ENCODE peak calls at places on chromosome 4, in six cellular contexts. T, S, L, O, U and P are unnamed samples.

GRCh38 chr4:3445111-3445820 is 3.5 kb downstream of the HGFAC start:
- DNase-seq in T (no peak), S (no peak), L (no peak), O (no peak), U (no peak), P (no peak)

GRCh38 chr4:187321741-187322140 is 598.1 kb upstream of the FAT1 start:
- DNase-seq in T (no peak), S (no peak), L (no peak), O (no peak), U (no peak), P (no peak)

GRCh38 chr4:3291969-3292570 is 751 bp upstream of the RGS12 start:
- DNase-seq in T (no peak), S (peak), L (peak), O (peak), U (peak), P (peak)

GRCh38 chr4:158002203-158002602 is 170.6 kb downstream of the GASK1B start:
- DNase-seq in T (no peak), S (no peak), L (no peak), O (no peak), U (no peak), P (no peak)

GRCh38 chr4:60884545-60884944 is 315.6 kb upstream of the ADGRL3 start:
- DNase-seq in T (no peak), S (no peak), L (no peak), O (no peak), U (no peak), P (no peak)

GRCh38 chr4:55386073-55386472 is 9.7 kb upstream of the TMEM165 start:
- DNase-seq in T (peak), S (peak), L (no peak), O (no peak), U (no peak), P (no peak)

GRCh38 chr4:48909697-48910096 is 3.1 kb upstream of the OCIAD2 start:
- DNase-seq in T (peak), S (peak), L (peak), O (no peak), U (peak), P (peak)

GRCh38 chr4:110860901-110861300 is 238.0 kb upstream of the PITX2 start:
- DNase-seq in T (no peak), S (no peak), L (no peak), O (no peak), U (no peak), P (no peak)

GRCh38 chr4:140693577-140693976 is 62.6 kb downstream of the TBC1D9 start:
- DNase-seq in T (peak), S (no peak), L (no peak), O (no peak), U (no peak), P (no peak)

GRCh38 chr4:60683357-60683756 is 516.8 kb upstream of the ADGRL3 start:
- DNase-seq in T (peak), S (no peak), L (no peak), O (no peak), U (no peak), P (no peak)

GRCh38 chr4:158850800-158851644 is 82.2 kb downstream of the FNIP2 start:
- DNase-seq in T (peak), S (peak), L (no peak), O (no peak), U (no peak), P (no peak)

GRCh38 chr4:55871299-55871800 is 17.9 kb downstream of the EXOC1 start:
- DNase-seq in T (no peak), S (no peak), L (no peak), O (no peak), U (no peak), P (no peak)

GRCh38 chr4:156694413-156694812 is 277.2 kb downstream of the PDGFC start:
- DNase-seq in T (no peak), S (no peak), L (no peak), O (no peak), U (no peak), P (no peak)

GRCh38 chr4:39544580-39545315 is 17.5 kb upstream of the UGDH start:
- DNase-seq in T (peak), S (no peak), L (no peak), O (no peak), U (no peak), P (no peak)

GRCh38 chr4:30385650-30386049 is 334.5 kb upstream of the PCDH7 start:
- DNase-seq in T (peak), S (peak), L (no peak), O (no peak), U (no peak), P (no peak)

GRCh38 chr4:101184668-101185067 is 162.7 kb downstream of the PPP3CA start:
- DNase-seq in T (no peak), S (no peak), L (no peak), O (no peak), U (no peak), P (no peak)

GRCh38 chr4:39668835-39669234 is 29.1 kb upstream of the UBE2K start:
- DNase-seq in T (no peak), S (no peak), L (no peak), O (no peak), U (no peak), P (no peak)

GRCh38 chr4:7802093-7802726 is 137.5 kb downstream of the AFAP1 start:
- DNase-seq in T (peak), S (peak), L (peak), O (peak), U (peak), P (peak)

GRCh38 chr4:112604590-112604989 is 32.1 kb downstream of the ZGRF1 start:
- DNase-seq in T (peak), S (peak), L (no peak), O (peak), U (no peak), P (peak)

GRCh38 chr4:19689511-19689910 is 562.2 kb upstream of the SLIT2 start:
- DNase-seq in T (peak), S (no peak), L (no peak), O (no peak), U (no peak), P (no peak)

GRCh38 chr4:84497220-84497834 is 1.8 kb downstream of the NKX6-1 start:
- DNase-seq in T (peak), S (no peak), L (no peak), O (no peak), U (no peak), P (no peak)

GRCh38 chr4:179145746-179146530 is 1703.7 kb upstream of the AGA start:
- DNase-seq in T (peak), S (no peak), L (no peak), O (no peak), U (no peak), P (no peak)

GRCh38 chr4:143035661-143036060 is 149.1 kb upstream of the USP38 start:
- DNase-seq in T (no peak), S (no peak), L (no peak), O (no peak), U (no peak), P (no peak)

GRCh38 chr4:38287090-38287843 is 327.1 kb downstream of the PTTG2 start:
- DNase-seq in T (no peak), S (no peak), L (no peak), O (no peak), U (no peak), P (no peak)

GRCh38 chr4:95392886-95393285 is 155.9 kb downstream of the UNC5C start:
- DNase-seq in T (no peak), S (no peak), L (no peak), O (no peak), U (no peak), P (no peak)

GRCh38 chr4:102055805-102056204 is 265.3 kb downstream of the BANK1 start:
- DNase-seq in T (no peak), S (no peak), L (no peak), O (no peak), U (no peak), P (no peak)

GRCh38 chr4:15001248-15001824 is 945 bp upstream of the CPEB2 start:
- DNase-seq in T (peak), S (peak), L (peak), O (peak), U (peak), P (peak)

GRCh38 chr4:163707873-163708272 is 213.4 kb downstream of the TMA16 start:
- DNase-seq in T (no peak), S (no peak), L (no peak), O (no peak), U (no peak), P (no peak)

GRCh38 chr4:128809477-128810330 is at the start of gene JADE1:
- DNase-seq in T (peak), S (peak), L (peak), O (peak), U (peak), P (peak)

GRCh38 chr4:128810331-128810870 is 901 bp downstream of the JADE1 start:
- DNase-seq in T (peak), S (peak), L (peak), O (peak), U (peak), P (peak)

GRCh38 chr4:128810871-128811570 is 1.5 kb downstream of the JADE1 start:
- DNase-seq in T (peak), S (peak), L (peak), O (peak), U (peak), P (peak)

GRCh38 chr4:128811571-128812359 is 2.3 kb downstream of the JADE1 start:
- DNase-seq in T (peak), S (peak), L (peak), O (peak), U (peak), P (peak)

DNA sequence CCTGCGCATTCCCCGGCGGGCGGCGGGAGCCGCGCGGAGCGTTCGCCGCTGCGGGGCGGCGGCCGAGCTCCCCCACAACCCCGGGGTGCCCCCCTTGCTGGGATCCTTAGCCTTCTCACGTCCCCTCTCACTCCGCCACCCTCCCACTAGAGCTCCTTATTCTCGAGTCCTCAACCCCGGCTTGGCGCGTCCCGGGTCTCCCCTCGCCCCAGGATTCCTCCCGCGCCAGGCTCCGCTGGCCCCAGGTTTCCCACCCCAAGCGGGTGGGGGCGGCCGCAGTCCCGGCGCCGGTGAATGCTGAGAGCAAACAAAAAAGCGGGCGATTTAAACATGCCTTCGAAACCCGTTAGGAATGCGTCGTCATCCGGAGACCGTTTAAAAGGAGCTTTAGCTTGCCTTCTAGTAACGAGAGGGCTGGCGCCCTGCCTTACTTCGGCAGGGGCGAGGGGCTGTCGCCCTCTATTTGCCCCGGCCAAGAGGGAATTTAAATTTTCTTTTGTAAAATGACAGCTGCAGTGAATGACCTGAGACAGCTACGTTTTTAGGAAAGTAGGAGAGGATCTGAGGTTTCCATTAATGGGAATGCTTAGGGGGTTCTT is 3.0 kb downstream of the JADE1 start:
- DNase-seq in T (peak), S (peak), L (no peak), O (peak), U (peak), P (peak)
- TF ChIP-seq POLR2A in T (no peak), S (no peak), L (no peak), O (no peak), U (no peak), P (no peak)

DNA sequence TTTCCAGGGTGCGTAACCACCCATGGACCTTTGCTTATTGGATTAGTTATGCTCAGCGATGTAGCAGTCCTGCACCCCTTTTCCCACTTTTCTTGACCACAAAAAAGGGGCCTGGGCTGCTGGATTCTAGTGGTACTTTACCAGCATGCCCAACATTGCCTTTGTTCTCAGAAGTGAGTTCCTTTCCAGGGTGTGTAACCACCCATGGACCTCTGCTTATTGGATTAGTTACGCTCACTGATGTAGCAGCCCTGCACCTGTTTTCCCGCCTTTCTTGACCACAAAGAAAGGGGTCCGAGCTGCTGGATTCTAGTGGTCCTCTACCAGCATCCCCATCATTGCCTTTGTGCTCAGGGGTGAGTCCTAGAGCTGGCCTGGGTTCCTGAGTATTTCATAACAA is 138.2 kb downstream of the COX18 start:
- DNase-seq in T (no peak), S (no peak), L (no peak), O (no peak), U (no peak), P (no peak)
- TF ChIP-seq POLR2A in T (no peak), S (no peak), L (no peak), O (no peak), U (no peak), P (no peak)

GRCh38 chr4:150976478-150977118 is 38.5 kb downstream of the LRBA start:
- DNase-seq in T (no peak), S (peak), L (no peak), O (no peak), U (no peak), P (no peak)
- TF ChIP-seq POLR2A in T (no peak), S (no peak), L (no peak), O (no peak), U (no peak), P (no peak)

GRCh38 chr4:78781925-78782324 is 5.8 kb downstream of the BMP2K start:
- DNase-seq in T (no peak), S (peak), L (no peak), O (no peak), U (no peak), P (no peak)
- TF ChIP-seq POLR2A in T (no peak), S (no peak), L (no peak), O (no peak), U (no peak), P (no peak)

GRCh38 chr4:145480257-145480656 is 1.4 kb upstream of the SMAD1 start:
- DNase-seq in T (no peak), S (peak), L (no peak), O (no peak), U (no peak), P (no peak)

GRCh38 chr4:145481942-145482208 is 222 bp downstream of the SMAD1 start:
- DNase-seq in T (no peak), S (no peak), L (no peak), O (no peak), U (no peak), P (no peak)

GRCh38 chr4:145481164-145481941 is at the start of gene SMAD1:
- DNase-seq in T (peak), S (no peak), L (peak), O (peak), U (peak), P (peak)

GRCh38 chr4:145484240-145484846 is 2.7 kb downstream of the SMAD1 start:
- DNase-seq in T (no peak), S (no peak), L (no peak), O (no peak), U (no peak), P (no peak)

DNA sequence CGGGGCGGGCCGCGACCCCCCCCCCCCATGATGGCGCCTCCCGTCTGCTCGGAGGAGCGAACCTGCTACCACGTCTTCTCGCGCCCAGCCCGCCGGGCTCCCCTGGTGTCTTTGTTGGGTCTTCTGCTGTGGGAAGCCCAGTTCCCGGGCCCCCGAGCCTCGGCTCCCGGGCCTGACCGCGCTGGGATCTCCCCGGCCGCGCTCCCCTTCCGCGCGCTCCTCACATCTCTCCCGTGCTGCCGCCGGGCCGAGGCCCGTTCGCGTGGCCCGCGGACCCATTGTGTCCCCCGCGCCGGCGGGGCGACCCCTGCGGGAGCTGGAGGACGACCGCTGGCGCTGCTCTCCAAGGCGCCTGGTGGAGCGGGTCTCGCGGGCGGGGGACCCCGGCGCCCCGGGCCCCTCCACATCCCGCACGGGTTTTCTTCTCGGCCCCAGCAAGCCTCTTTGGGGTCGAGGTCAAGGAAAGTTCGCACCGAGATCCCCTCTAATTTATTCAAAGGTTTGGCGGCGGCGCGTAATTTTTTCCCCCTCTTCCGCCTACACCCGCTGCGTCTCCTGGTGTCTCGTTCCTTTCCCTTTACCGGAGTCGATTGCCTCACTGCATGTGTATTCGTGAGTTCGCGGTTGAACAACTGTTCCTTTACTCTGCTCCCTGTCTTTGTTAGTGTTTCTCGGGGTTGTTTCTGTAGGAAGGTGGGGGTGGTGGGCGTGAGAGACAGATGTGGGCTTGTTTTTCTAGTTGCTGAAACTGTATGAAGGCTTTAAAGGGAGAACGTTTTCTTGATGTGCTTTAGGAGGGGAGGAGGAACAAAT is 762 bp downstream of the SMAD1 start:
- DNase-seq in T (peak), S (peak), L (peak), O (peak), U (peak), P (peak)
- TF ChIP-seq POLR2A in T (peak), S (no peak), L (no peak), O (no peak), U (no peak), P (no peak)

DNA sequence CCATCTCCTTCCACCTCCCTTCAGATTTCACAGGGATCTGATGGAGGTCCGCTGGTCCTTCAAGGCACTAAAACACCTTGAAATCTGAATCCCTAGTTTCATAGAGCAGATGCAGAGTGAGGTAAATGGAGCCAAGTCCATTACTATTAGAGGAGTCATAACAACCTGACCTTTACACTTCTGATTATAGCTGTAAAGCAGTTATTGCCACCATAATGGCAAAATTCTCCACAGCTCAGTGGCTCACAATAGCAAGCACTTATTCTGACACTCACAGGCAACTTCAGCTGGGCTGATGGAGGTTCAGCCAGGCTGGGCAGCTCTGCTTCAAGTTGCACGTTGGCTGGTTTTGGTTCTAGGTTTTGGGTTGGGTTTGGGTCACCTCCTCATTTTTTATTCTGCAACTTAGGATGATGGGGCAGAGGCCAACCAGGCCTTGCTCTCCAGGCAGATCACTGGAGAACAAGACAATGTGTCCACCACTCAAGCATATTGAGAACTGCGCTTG is 51.4 kb upstream of the LRAT start:
- DNase-seq in T (no peak), S (no peak), L (no peak), O (no peak), U (no peak), P (no peak)
- TF ChIP-seq POLR2A in T (no peak), S (no peak), L (no peak), O (no peak), U (no peak), P (no peak)

DNA sequence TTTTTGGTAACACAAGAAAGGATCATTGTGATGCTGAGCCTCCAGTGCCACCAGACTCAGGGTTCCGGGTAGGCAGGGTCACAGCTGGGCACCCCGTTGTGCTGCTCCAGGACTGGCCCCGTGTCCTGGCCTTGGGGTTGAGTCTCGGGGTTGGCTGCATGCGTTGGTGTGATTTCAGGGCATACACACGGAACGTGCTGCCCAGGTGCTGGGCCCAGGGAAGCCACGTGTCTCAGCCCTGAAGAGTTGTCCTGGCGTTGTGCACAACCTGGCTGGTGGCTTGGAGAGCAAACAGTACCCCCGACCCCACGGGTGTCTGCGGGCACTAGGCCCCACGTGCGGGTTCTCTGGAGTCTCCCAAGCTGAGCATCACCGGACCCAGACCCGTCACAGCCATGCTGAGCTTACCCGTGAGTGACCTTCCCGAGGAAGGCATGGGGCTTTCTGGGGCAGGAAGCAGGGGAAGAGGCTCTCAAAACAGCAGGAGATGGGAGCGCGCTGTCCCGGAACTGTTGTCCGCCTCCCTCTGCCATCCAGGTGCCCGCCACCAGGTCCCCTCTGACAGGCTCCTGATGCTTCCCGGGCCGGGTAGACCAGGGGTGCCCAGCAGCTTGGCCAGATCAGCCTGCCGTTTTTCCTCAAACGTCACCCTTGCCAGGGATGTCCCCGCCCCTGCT is 66.1 kb upstream of the ENPP6 start:
- DNase-seq in T (no peak), S (no peak), L (no peak), O (no peak), U (no peak), P (no peak)
- TF ChIP-seq POLR2A in T (no peak), S (no peak), L (no peak), O (no peak), U (no peak), P (no peak)